ENCODE peak calls at places on chromosome 1, in nine cellular contexts. One of them, this sample, is unnamed.

GRCh38 chr1:165355221-165355976 is 1.1 kb downstream of the LMX1A start:
- DNase-seq in Panc1: no peak
- DNase-seq in A172: no peak
- DNase-seq in Caki2: no peak
- DNase-seq in stimulated activated CD4-positive, alpha-beta T cell treated with anti-CD3 and anti-CD28 coated beads, Interleukin-4, amount 100 ng/mL, for 4 hours: no peak
- DNase-seq in ELR: no peak
- DNase-seq in left ventricle myocardium superior: no peak
- DNase-seq in Right ventricle myocardium superior: no peak
- DNase-seq in HFF-Myc: no peak
- DNase-seq in this sample: no peak

GRCh38 chr1:18466676-18467075 is 14.1 kb upstream of the KLHDC7A start:
- DNase-seq in Panc1: no peak
- DNase-seq in A172: no peak
- DNase-seq in Caki2: no peak
- DNase-seq in stimulated activated CD4-positive, alpha-beta T cell treated with anti-CD3 and anti-CD28 coated beads, Interleukin-4, amount 100 ng/mL, for 4 hours: no peak
- DNase-seq in ELR: no peak
- DNase-seq in left ventricle myocardium superior: no peak
- DNase-seq in Right ventricle myocardium superior: no peak
- DNase-seq in HFF-Myc: no peak
- DNase-seq in this sample: no peak

GRCh38 chr1:19339199-19339861 is 27.2 kb downstream of the SLC66A1 start:
- DNase-seq in Panc1: no peak
- DNase-seq in A172: no peak
- DNase-seq in Caki2: no peak
- DNase-seq in stimulated activated CD4-positive, alpha-beta T cell treated with anti-CD3 and anti-CD28 coated beads, Interleukin-4, amount 100 ng/mL, for 4 hours: no peak
- DNase-seq in ELR: no peak
- DNase-seq in left ventricle myocardium superior: no peak
- DNase-seq in Right ventricle myocardium superior: no peak
- DNase-seq in HFF-Myc: no peak
- DNase-seq in this sample: no peak

GRCh38 chr1:31639543-31639942 is 5.1 kb downstream of the PEF1 start:
- DNase-seq in Panc1: no peak
- DNase-seq in A172: no peak
- DNase-seq in Caki2: peak
- DNase-seq in stimulated activated CD4-positive, alpha-beta T cell treated with anti-CD3 and anti-CD28 coated beads, Interleukin-4, amount 100 ng/mL, for 4 hours: no peak
- DNase-seq in ELR: peak
- DNase-seq in left ventricle myocardium superior: no peak
- DNase-seq in Right ventricle myocardium superior: no peak
- DNase-seq in HFF-Myc: no peak
- DNase-seq in this sample: no peak

GRCh38 chr1:227532019-227532619 is 31.2 kb upstream of the ZNF678 start:
- DNase-seq in Panc1: no peak
- DNase-seq in A172: peak
- DNase-seq in Caki2: peak
- DNase-seq in stimulated activated CD4-positive, alpha-beta T cell treated with anti-CD3 and anti-CD28 coated beads, Interleukin-4, amount 100 ng/mL, for 4 hours: no peak
- DNase-seq in ELR: no peak
- DNase-seq in left ventricle myocardium superior: no peak
- DNase-seq in Right ventricle myocardium superior: no peak
- DNase-seq in HFF-Myc: no peak
- DNase-seq in this sample: no peak

GRCh38 chr1:35885961-35886558 is 3.1 kb downstream of the AGO1 start:
- DNase-seq in Panc1: no peak
- DNase-seq in A172: no peak
- DNase-seq in Caki2: no peak
- DNase-seq in stimulated activated CD4-positive, alpha-beta T cell treated with anti-CD3 and anti-CD28 coated beads, Interleukin-4, amount 100 ng/mL, for 4 hours: no peak
- DNase-seq in ELR: no peak
- DNase-seq in left ventricle myocardium superior: no peak
- DNase-seq in Right ventricle myocardium superior: no peak
- DNase-seq in HFF-Myc: no peak
- DNase-seq in this sample: no peak

GRCh38 chr1:214584805-214585766 is 17.9 kb upstream of the CENPF start:
- DNase-seq in Panc1: peak
- DNase-seq in A172: peak
- DNase-seq in Caki2: peak
- DNase-seq in stimulated activated CD4-positive, alpha-beta T cell treated with anti-CD3 and anti-CD28 coated beads, Interleukin-4, amount 100 ng/mL, for 4 hours: no peak
- DNase-seq in ELR: peak
- DNase-seq in left ventricle myocardium superior: no peak
- DNase-seq in Right ventricle myocardium superior: no peak
- DNase-seq in HFF-Myc: no peak
- DNase-seq in this sample: no peak

GRCh38 chr1:244089561-244089960 is 38.5 kb downstream of the ZBTB18 start:
- DNase-seq in Panc1: no peak
- DNase-seq in A172: no peak
- DNase-seq in Caki2: peak
- DNase-seq in stimulated activated CD4-positive, alpha-beta T cell treated with anti-CD3 and anti-CD28 coated beads, Interleukin-4, amount 100 ng/mL, for 4 hours: no peak
- DNase-seq in ELR: no peak
- DNase-seq in left ventricle myocardium superior: no peak
- DNase-seq in Right ventricle myocardium superior: no peak
- DNase-seq in HFF-Myc: no peak
- DNase-seq in this sample: no peak

GRCh38 chr1:110053557-110054428 is 16.7 kb downstream of the ALX3 start:
- DNase-seq in Panc1: peak
- DNase-seq in A172: peak
- DNase-seq in Caki2: no peak
- DNase-seq in stimulated activated CD4-positive, alpha-beta T cell treated with anti-CD3 and anti-CD28 coated beads, Interleukin-4, amount 100 ng/mL, for 4 hours: peak
- DNase-seq in ELR: peak
- DNase-seq in left ventricle myocardium superior: peak
- DNase-seq in Right ventricle myocardium superior: peak
- DNase-seq in HFF-Myc: no peak
- DNase-seq in this sample: peak

GRCh38 chr1:117208580-117208979 is 2.1 kb downstream of the VTCN1 start:
- DNase-seq in Panc1: no peak
- DNase-seq in A172: no peak
- DNase-seq in Caki2: no peak
- DNase-seq in stimulated activated CD4-positive, alpha-beta T cell treated with anti-CD3 and anti-CD28 coated beads, Interleukin-4, amount 100 ng/mL, for 4 hours: no peak
- DNase-seq in ELR: no peak
- DNase-seq in left ventricle myocardium superior: no peak
- DNase-seq in Right ventricle myocardium superior: no peak
- DNase-seq in HFF-Myc: no peak
- DNase-seq in this sample: no peak

GRCh38 chr1:151546006-151546925 is 6.2 kb downstream of the TUFT1 start:
- DNase-seq in Panc1: no peak
- DNase-seq in A172: no peak
- DNase-seq in Caki2: no peak
- DNase-seq in stimulated activated CD4-positive, alpha-beta T cell treated with anti-CD3 and anti-CD28 coated beads, Interleukin-4, amount 100 ng/mL, for 4 hours: no peak
- DNase-seq in ELR: no peak
- DNase-seq in left ventricle myocardium superior: no peak
- DNase-seq in Right ventricle myocardium superior: no peak
- DNase-seq in HFF-Myc: no peak
- DNase-seq in this sample: no peak

GRCh38 chr1:171988243-171988642 is 146.9 kb downstream of the DNM3 start:
- DNase-seq in Panc1: no peak
- DNase-seq in A172: no peak
- DNase-seq in Caki2: no peak
- DNase-seq in stimulated activated CD4-positive, alpha-beta T cell treated with anti-CD3 and anti-CD28 coated beads, Interleukin-4, amount 100 ng/mL, for 4 hours: no peak
- DNase-seq in ELR: no peak
- DNase-seq in left ventricle myocardium superior: no peak
- DNase-seq in Right ventricle myocardium superior: no peak
- DNase-seq in HFF-Myc: no peak
- DNase-seq in this sample: no peak

GRCh38 chr1:153616144-153616884 is at the start of gene S100A14:
- DNase-seq in Panc1: no peak
- DNase-seq in A172: no peak
- DNase-seq in Caki2: no peak
- DNase-seq in stimulated activated CD4-positive, alpha-beta T cell treated with anti-CD3 and anti-CD28 coated beads, Interleukin-4, amount 100 ng/mL, for 4 hours: no peak
- DNase-seq in ELR: no peak
- DNase-seq in left ventricle myocardium superior: peak
- DNase-seq in Right ventricle myocardium superior: peak
- DNase-seq in HFF-Myc: no peak
- DNase-seq in this sample: peak

GRCh38 chr1:91925644-91926330 is 23.4 kb upstream of the BRDT start:
- DNase-seq in Panc1: no peak
- DNase-seq in A172: no peak
- DNase-seq in Caki2: no peak
- DNase-seq in stimulated activated CD4-positive, alpha-beta T cell treated with anti-CD3 and anti-CD28 coated beads, Interleukin-4, amount 100 ng/mL, for 4 hours: no peak
- DNase-seq in ELR: no peak
- DNase-seq in left ventricle myocardium superior: no peak
- DNase-seq in Right ventricle myocardium superior: no peak
- DNase-seq in HFF-Myc: no peak
- DNase-seq in this sample: peak

GRCh38 chr1:10655002-10655401 is 141.4 kb downstream of the CASZ1 start:
- DNase-seq in Panc1: no peak
- DNase-seq in A172: no peak
- DNase-seq in Caki2: no peak
- DNase-seq in stimulated activated CD4-positive, alpha-beta T cell treated with anti-CD3 and anti-CD28 coated beads, Interleukin-4, amount 100 ng/mL, for 4 hours: no peak
- DNase-seq in ELR: no peak
- DNase-seq in left ventricle myocardium superior: no peak
- DNase-seq in Right ventricle myocardium superior: no peak
- DNase-seq in HFF-Myc: no peak
- DNase-seq in this sample: no peak

GRCh38 chr1:218347713-218348627 is 2.8 kb downstream of the TGFB2 start:
- DNase-seq in Panc1: no peak
- DNase-seq in A172: peak
- DNase-seq in Caki2: peak
- DNase-seq in stimulated activated CD4-positive, alpha-beta T cell treated with anti-CD3 and anti-CD28 coated beads, Interleukin-4, amount 100 ng/mL, for 4 hours: no peak
- DNase-seq in ELR: peak
- DNase-seq in left ventricle myocardium superior: no peak
- DNase-seq in Right ventricle myocardium superior: no peak
- DNase-seq in HFF-Myc: no peak
- DNase-seq in this sample: no peak

GRCh38 chr1:110390096-110390495 is 730 bp downstream of the SLC16A4 start:
- DNase-seq in Panc1: no peak
- DNase-seq in A172: peak
- DNase-seq in Caki2: peak
- DNase-seq in stimulated activated CD4-positive, alpha-beta T cell treated with anti-CD3 and anti-CD28 coated beads, Interleukin-4, amount 100 ng/mL, for 4 hours: no peak
- DNase-seq in ELR: peak
- DNase-seq in left ventricle myocardium superior: peak
- DNase-seq in Right ventricle myocardium superior: no peak
- DNase-seq in HFF-Myc: no peak
- DNase-seq in this sample: no peak

GRCh38 chr1:38815903-38816627 is 43.5 kb downstream of the RRAGC start:
- DNase-seq in Panc1: no peak
- DNase-seq in A172: no peak
- DNase-seq in Caki2: no peak
- DNase-seq in stimulated activated CD4-positive, alpha-beta T cell treated with anti-CD3 and anti-CD28 coated beads, Interleukin-4, amount 100 ng/mL, for 4 hours: no peak
- DNase-seq in ELR: no peak
- DNase-seq in left ventricle myocardium superior: no peak
- DNase-seq in Right ventricle myocardium superior: no peak
- DNase-seq in HFF-Myc: no peak
- DNase-seq in this sample: no peak

GRCh38 chr1:47738560-47739182 is 258.5 kb downstream of the TRABD2B start:
- DNase-seq in Panc1: no peak
- DNase-seq in A172: peak
- DNase-seq in Caki2: peak
- DNase-seq in stimulated activated CD4-positive, alpha-beta T cell treated with anti-CD3 and anti-CD28 coated beads, Interleukin-4, amount 100 ng/mL, for 4 hours: no peak
- DNase-seq in ELR: peak
- DNase-seq in left ventricle myocardium superior: peak
- DNase-seq in Right ventricle myocardium superior: peak
- DNase-seq in HFF-Myc: no peak
- DNase-seq in this sample: no peak

GRCh38 chr1:77421504-77422233 is 139.8 kb downstream of the AK5 start:
- DNase-seq in Panc1: no peak
- DNase-seq in A172: no peak
- DNase-seq in Caki2: no peak
- DNase-seq in stimulated activated CD4-positive, alpha-beta T cell treated with anti-CD3 and anti-CD28 coated beads, Interleukin-4, amount 100 ng/mL, for 4 hours: no peak
- DNase-seq in ELR: no peak
- DNase-seq in left ventricle myocardium superior: no peak
- DNase-seq in Right ventricle myocardium superior: no peak
- DNase-seq in HFF-Myc: no peak
- DNase-seq in this sample: no peak

GRCh38 chr1:77659879-77660593 is 22.4 kb downstream of the ZZZ3 start:
- DNase-seq in Panc1: no peak
- DNase-seq in A172: no peak
- DNase-seq in Caki2: no peak
- DNase-seq in stimulated activated CD4-positive, alpha-beta T cell treated with anti-CD3 and anti-CD28 coated beads, Interleukin-4, amount 100 ng/mL, for 4 hours: no peak
- DNase-seq in ELR: no peak
- DNase-seq in left ventricle myocardium superior: no peak
- DNase-seq in Right ventricle myocardium superior: no peak
- DNase-seq in HFF-Myc: no peak
- DNase-seq in this sample: no peak

GRCh38 chr1:36542962-36543515 is 60.3 kb upstream of the CSF3R start:
- DNase-seq in Panc1: no peak
- DNase-seq in A172: peak
- DNase-seq in Caki2: no peak
- DNase-seq in stimulated activated CD4-positive, alpha-beta T cell treated with anti-CD3 and anti-CD28 coated beads, Interleukin-4, amount 100 ng/mL, for 4 hours: no peak
- DNase-seq in ELR: peak
- DNase-seq in left ventricle myocardium superior: no peak
- DNase-seq in Right ventricle myocardium superior: no peak
- DNase-seq in HFF-Myc: no peak
- DNase-seq in this sample: peak

GRCh38 chr1:28602536-28603439 is 10.7 kb downstream of the RAB42 start:
- DNase-seq in Panc1: peak
- DNase-seq in A172: peak
- DNase-seq in Caki2: peak
- DNase-seq in stimulated activated CD4-positive, alpha-beta T cell treated with anti-CD3 and anti-CD28 coated beads, Interleukin-4, amount 100 ng/mL, for 4 hours: no peak
- DNase-seq in ELR: peak
- DNase-seq in left ventricle myocardium superior: no peak
- DNase-seq in Right ventricle myocardium superior: peak
- DNase-seq in HFF-Myc: peak
- DNase-seq in this sample: peak

GRCh38 chr1:157597959-157598667 is at the start of gene FCRL4:
- DNase-seq in Panc1: no peak
- DNase-seq in A172: no peak
- DNase-seq in Caki2: no peak
- DNase-seq in stimulated activated CD4-positive, alpha-beta T cell treated with anti-CD3 and anti-CD28 coated beads, Interleukin-4, amount 100 ng/mL, for 4 hours: no peak
- DNase-seq in ELR: no peak
- DNase-seq in left ventricle myocardium superior: no peak
- DNase-seq in Right ventricle myocardium superior: no peak
- DNase-seq in HFF-Myc: no peak
- DNase-seq in this sample: no peak

GRCh38 chr1:204569478-204569877 is 53.3 kb downstream of the MDM4 start:
- DNase-seq in Panc1: no peak
- DNase-seq in A172: no peak
- DNase-seq in Caki2: no peak
- DNase-seq in stimulated activated CD4-positive, alpha-beta T cell treated with anti-CD3 and anti-CD28 coated beads, Interleukin-4, amount 100 ng/mL, for 4 hours: no peak
- DNase-seq in ELR: no peak
- DNase-seq in left ventricle myocardium superior: no peak
- DNase-seq in Right ventricle myocardium superior: no peak
- DNase-seq in HFF-Myc: no peak
- DNase-seq in this sample: no peak

GRCh38 chr1:32769524-32770220 is 47.5 kb downstream of the YARS1 start:
- DNase-seq in Panc1: no peak
- DNase-seq in A172: peak
- DNase-seq in Caki2: no peak
- DNase-seq in stimulated activated CD4-positive, alpha-beta T cell treated with anti-CD3 and anti-CD28 coated beads, Interleukin-4, amount 100 ng/mL, for 4 hours: no peak
- DNase-seq in ELR: peak
- DNase-seq in left ventricle myocardium superior: peak
- DNase-seq in Right ventricle myocardium superior: no peak
- DNase-seq in HFF-Myc: no peak
- DNase-seq in this sample: no peak

GRCh38 chr1:172654535-172654934 is 4.4 kb upstream of the FASLG start:
- DNase-seq in Panc1: peak
- DNase-seq in A172: peak
- DNase-seq in Caki2: peak
- DNase-seq in stimulated activated CD4-positive, alpha-beta T cell treated with anti-CD3 and anti-CD28 coated beads, Interleukin-4, amount 100 ng/mL, for 4 hours: no peak
- DNase-seq in ELR: peak
- DNase-seq in left ventricle myocardium superior: no peak
- DNase-seq in Right ventricle myocardium superior: no peak
- DNase-seq in HFF-Myc: no peak
- DNase-seq in this sample: no peak

GRCh38 chr1:229254910-229255541 is 15.9 kb upstream of the RAB4A start:
- DNase-seq in Panc1: no peak
- DNase-seq in A172: peak
- DNase-seq in Caki2: peak
- DNase-seq in stimulated activated CD4-positive, alpha-beta T cell treated with anti-CD3 and anti-CD28 coated beads, Interleukin-4, amount 100 ng/mL, for 4 hours: no peak
- DNase-seq in ELR: peak
- DNase-seq in left ventricle myocardium superior: no peak
- DNase-seq in Right ventricle myocardium superior: no peak
- DNase-seq in HFF-Myc: no peak
- DNase-seq in this sample: no peak

GRCh38 chr1:7561331-7561921 is 209.7 kb upstream of the VAMP3 start:
- DNase-seq in Panc1: no peak
- DNase-seq in A172: no peak
- DNase-seq in Caki2: no peak
- DNase-seq in stimulated activated CD4-positive, alpha-beta T cell treated with anti-CD3 and anti-CD28 coated beads, Interleukin-4, amount 100 ng/mL, for 4 hours: no peak
- DNase-seq in ELR: no peak
- DNase-seq in left ventricle myocardium superior: no peak
- DNase-seq in Right ventricle myocardium superior: peak
- DNase-seq in HFF-Myc: no peak
- DNase-seq in this sample: no peak

GRCh38 chr1:228006034-228006792 is 585 bp upstream of the WNT3A start:
- DNase-seq in Panc1: no peak
- DNase-seq in A172: no peak
- DNase-seq in Caki2: no peak
- DNase-seq in stimulated activated CD4-positive, alpha-beta T cell treated with anti-CD3 and anti-CD28 coated beads, Interleukin-4, amount 100 ng/mL, for 4 hours: no peak
- DNase-seq in ELR: no peak
- DNase-seq in left ventricle myocardium superior: no peak
- DNase-seq in Right ventricle myocardium superior: no peak
- DNase-seq in HFF-Myc: no peak
- DNase-seq in this sample: peak

GRCh38 chr1:32431736-32432400 is 33.0 kb upstream of the ZBTB8B start:
- DNase-seq in Panc1: no peak
- DNase-seq in A172: no peak
- DNase-seq in Caki2: peak
- DNase-seq in stimulated activated CD4-positive, alpha-beta T cell treated with anti-CD3 and anti-CD28 coated beads, Interleukin-4, amount 100 ng/mL, for 4 hours: no peak
- DNase-seq in ELR: no peak
- DNase-seq in left ventricle myocardium superior: no peak
- DNase-seq in Right ventricle myocardium superior: no peak
- DNase-seq in HFF-Myc: no peak
- DNase-seq in this sample: no peak